ENCODE peak calls at places on chromosomes 5 and 9, in five cellular contexts. K is tibial artery, U is neural progenitor cell, C is uterus, L is hepatocyte. V is an unnamed sample. For H3K36me3, the result is how much of the 10 kb centered on the place peaks cover.

GRCh38 chr9:99819484-99820329 is 2.0 kb upstream of the NR4A3 start:
- DNase-seq in K (peak), U (peak), C (peak), L (peak), V (peak)

GRCh38 chr5:141618030-141618803 is 583 bp downstream of the DIAPH1 start:
- DNase-seq in K (peak), U (peak), C (peak), L (peak), V (peak)

GRCh38 chr5:91030521-91031395 is 352.4 kb downstream of the ARRDC3 start:
- DNase-seq in K (no peak), U (no peak), C (no peak), L (no peak), V (peak)

GRCh38 chr5:108557686-108558085 is 175.8 kb upstream of the FBXL17 start:
- DNase-seq in K (no peak), U (no peak), C (no peak), L (peak), V (peak)

GRCh38 chr5:73030995-73031394 is 75.2 kb downstream of the FCHO2 start:
- DNase-seq in K (no peak), U (peak), C (no peak), L (peak), V (peak)

GRCh38 chr9:95336281-95336680 is 18.8 kb upstream of the FANCC start:
- DNase-seq in K (no peak), U (no peak), C (no peak), L (peak), V (no peak)

GRCh38 chr9:126206099-126206498 is 120.5 kb upstream of the MVB12B start:
- DNase-seq in K (no peak), U (no peak), C (no peak), L (no peak), V (no peak)

GRCh38 chr5:50300878-50301277 is 140.2 kb downstream of the EMB start:
- DNase-seq in K (no peak), U (no peak), C (no peak), L (no peak), V (peak)

GRCh38 chr5:74556631-74557595 is 83.6 kb downstream of the ENC1 start:
- DNase-seq in K (no peak), U (no peak), C (no peak), L (no peak), V (peak)

GRCh38 chr9:103169798-103170197 is 174.7 kb downstream of the CYLC2 start:
- DNase-seq in K (no peak), U (peak), C (no peak), L (no peak), V (no peak)

GRCh38 chr9:20403346-20403745 is 219.0 kb downstream of the MLLT3 start:
- DNase-seq in K (no peak), U (no peak), C (no peak), L (no peak), V (no peak)

GRCh38 chr5:93576994-93577575 is 3.9 kb downstream of the NR2F1-AS1 start:
- DNase-seq in K (no peak), U (peak), C (no peak), L (no peak), V (no peak)

GRCh38 chr5:36815871-36816270 is 60.7 kb upstream of the NIPBL start:
- DNase-seq in K (no peak), U (no peak), C (no peak), L (no peak), V (no peak)

GRCh38 chr9:72579190-72579589 is 57.8 kb downstream of the TMC1 start:
- DNase-seq in K (no peak), U (no peak), C (no peak), L (peak), V (peak)

GRCh38 chr5:17763301-17763700 is 129.0 kb downstream of the TAF11L14 start:
- DNase-seq in K (no peak), U (no peak), C (no peak), L (no peak), V (peak)

GRCh38 chr5:98524796-98525195 is 248.7 kb upstream of the RGMB start:
- DNase-seq in K (no peak), U (no peak), C (no peak), L (no peak), V (no peak)

GRCh38 chr5:125129151-125129806 is 382.8 kb upstream of the ZNF608 start:
- DNase-seq in K (no peak), U (no peak), C (no peak), L (no peak), V (peak)

GRCh38 chr9:89864257-89864656 is 259.4 kb downstream of the GADD45G start:
- DNase-seq in K (peak), U (no peak), C (no peak), L (no peak), V (no peak)

GRCh38 chr5:37899037-37899436 is 59.2 kb upstream of the GDNF start:
- DNase-seq in K (no peak), U (no peak), C (no peak), L (no peak), V (no peak)

GRCh38 chr5:98933446-98934072 is 4.8 kb upstream of the CHD1 start:
- DNase-seq in K (no peak), U (no peak), C (no peak), L (no peak), V (no peak)

GRCh38 chr5:59615272-59615671 is 278.3 kb downstream of the PDE4D start:
- DNase-seq in K (no peak), U (no peak), C (no peak), L (no peak), V (peak)

GRCh38 chr9:91995000-91995399 is 45.0 kb upstream of the ROR2 start:
- DNase-seq in K (no peak), U (no peak), C (no peak), L (no peak), V (no peak)

GRCh38 chr5:91651704-91652103 is 268.6 kb upstream of the ARRDC3 start:
- DNase-seq in K (no peak), U (no peak), C (no peak), L (peak), V (no peak)

GRCh38 chr5:63127054-63127453 is 548.4 kb downstream of the LRRC70 start:
- DNase-seq in K (no peak), U (no peak), C (no peak), L (no peak), V (peak)

GRCh38 chr9:108474356-108474755 is 381.4 kb downstream of the ACTL7B start:
- DNase-seq in K (no peak), U (peak), C (no peak), L (no peak), V (peak)

GRCh38 chr9:36923025-36923625 is 110.9 kb downstream of the PAX5 start:
- DNase-seq in K (no peak), U (no peak), C (no peak), L (no peak), V (no peak)

GRCh38 chr5:158814521-158814920 is 285.2 kb downstream of the EBF1 start:
- DNase-seq in K (no peak), U (no peak), C (no peak), L (no peak), V (no peak)

GRCh38 chr9:83013261-83013610 is 49.7 kb downstream of the RASEF start:
- DNase-seq in K (no peak), U (no peak), C (no peak), L (no peak), V (no peak)

GRCh38 chr5:32100903-32101302 is 73.2 kb downstream of the GOLPH3 start:
- DNase-seq in K (no peak), U (no peak), C (no peak), L (no peak), V (no peak)

GRCh38 chr9:81689343-81690175 is at the start of gene TLE1:
- DNase-seq in K (peak), U (peak), C (peak), L (peak), V (peak)

GRCh38 chr9:81685763-81686613 is 3.4 kb downstream of the TLE1 start:
- DNase-seq in K (no peak), U (no peak), C (no peak), L (peak), V (no peak)

GRCh38 chr9:81686614-81687520 is 2.5 kb downstream of the TLE1 start:
- DNase-seq in K (peak), U (peak), C (peak), L (peak), V (peak)

GRCh38 chr9:81690251-81690851 is 1.0 kb upstream of the TLE1 start:
- DNase-seq in K (peak), U (peak), C (peak), L (peak), V (peak)

GRCh38 chr9:81687521-81688261 is 1.7 kb downstream of the TLE1 start:
- DNase-seq in K (peak), U (peak), C (peak), L (peak), V (no peak)
- H3K4me3 ChIP-seq in K (peak), U (peak), C (peak), L (peak), V (peak)

GRCh38 chr5:80275347-80275746 is 19.5 kb upstream of the SERINC5 start:
- DNase-seq in K (no peak), U (peak), C (no peak), L (peak), V (peak)
- TF ChIP-seq CTCF in K (peak), U (peak), C (peak), L (peak), V (peak)

GRCh38 chr5:115514220-115514619 is 30.4 kb downstream of the FEM1C start:
- DNase-seq in K (no peak), U (no peak), C (no peak), L (no peak), V (no peak)

GRCh38 chr5:115524199-115524598 is 20.4 kb downstream of the FEM1C start:
- DNase-seq in K (no peak), U (no peak), C (no peak), L (no peak), V (no peak)

GRCh38 chr5:115516372-115516771 is 28.2 kb downstream of the FEM1C start:
- DNase-seq in K (no peak), U (no peak), C (no peak), L (no peak), V (no peak)

GRCh38 chr5:115522832-115523365 is 21.7 kb downstream of the FEM1C start:
- DNase-seq in K (no peak), U (no peak), C (no peak), L (no peak), V (no peak)

DNA sequence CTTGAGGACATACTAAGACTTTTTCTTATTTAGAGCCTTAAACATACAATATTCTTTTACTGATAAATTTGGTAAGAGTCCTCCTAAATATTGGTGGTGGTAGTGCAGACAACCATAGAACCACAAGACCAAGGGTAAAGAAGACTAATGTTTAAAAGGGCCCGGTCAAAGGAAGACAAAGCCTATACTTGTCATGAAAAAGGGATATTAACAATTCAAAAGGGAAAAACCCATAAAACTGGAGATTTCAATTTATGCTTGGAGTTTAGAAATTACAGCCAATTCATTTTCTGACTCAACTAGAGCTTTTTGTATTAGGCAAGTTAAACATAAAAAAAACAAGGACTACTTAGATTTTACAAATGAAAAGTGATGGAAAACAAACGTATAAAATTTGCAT is 24.4 kb downstream of the FEM1C start:
- DNase-seq in K (no peak), U (no peak), C (no peak), L (no peak), V (no peak)
- H3K36me3 ChIP-seq in K (under half), U (under half), C (under half), L (under half), V (under half)

GRCh38 chr9:134328841-134329575 is 2.8 kb downstream of the RXRA start:
- DNase-seq in K (peak), U (peak), C (peak), L (peak), V (peak)
- H3K4me3 ChIP-seq in K (peak), U (peak), C (peak), L (peak), V (peak)

GRCh38 chr5:41636605-41637004 is 126.2 kb upstream of the PLCXD3 start:
- DNase-seq in K (no peak), U (peak), C (no peak), L (peak), V (peak)
- TF ChIP-seq CTCF in K (no peak), U (peak), C (no peak), L (peak), V (peak)

DNA sequence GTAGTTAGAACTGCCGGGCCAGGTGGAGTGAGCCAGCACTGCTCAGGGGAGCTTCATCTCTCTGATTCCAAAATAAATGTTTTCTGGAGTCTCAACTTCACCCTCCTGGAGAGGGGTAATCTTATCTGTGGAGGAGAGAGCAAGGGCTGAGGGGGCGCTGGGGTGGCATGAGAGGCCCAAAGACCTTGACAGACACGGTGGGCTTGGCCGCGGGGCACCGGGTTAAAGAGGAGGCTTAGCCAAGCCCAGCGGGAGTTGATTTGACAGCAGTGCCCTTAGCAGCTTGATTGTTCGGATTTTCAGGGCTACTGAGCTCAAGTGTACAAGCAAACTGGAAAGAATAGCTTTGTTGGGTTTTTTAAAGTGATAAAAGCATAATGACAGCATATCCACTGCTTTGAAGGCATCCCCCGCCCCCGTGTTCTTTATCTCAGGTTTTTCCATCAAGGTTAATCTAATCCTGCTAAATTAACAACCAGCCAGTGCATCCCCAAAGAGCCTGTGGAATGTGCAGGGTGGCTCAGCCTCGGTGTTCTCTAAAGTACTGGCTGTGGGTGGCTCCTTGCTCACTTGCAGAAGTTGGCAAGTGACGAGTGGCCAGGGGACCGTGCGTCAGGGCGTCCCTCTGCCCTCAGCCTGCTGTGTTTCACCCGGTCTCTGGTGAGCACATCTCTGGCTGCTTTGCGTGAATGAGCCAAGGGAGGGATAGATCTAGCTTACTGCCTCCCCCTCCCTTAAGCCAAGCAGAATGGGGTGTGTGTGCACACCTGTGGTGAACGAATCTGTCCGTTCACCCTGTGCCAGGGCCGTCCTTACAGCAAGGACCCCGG is 5.5 kb downstream of the QRFP start:
- DNase-seq in K (no peak), U (no peak), C (no peak), L (no peak), V (no peak)
- H3K36me3 ChIP-seq in K (under half), U (under half), C (under half), L (under half), V (under half)

DNA sequence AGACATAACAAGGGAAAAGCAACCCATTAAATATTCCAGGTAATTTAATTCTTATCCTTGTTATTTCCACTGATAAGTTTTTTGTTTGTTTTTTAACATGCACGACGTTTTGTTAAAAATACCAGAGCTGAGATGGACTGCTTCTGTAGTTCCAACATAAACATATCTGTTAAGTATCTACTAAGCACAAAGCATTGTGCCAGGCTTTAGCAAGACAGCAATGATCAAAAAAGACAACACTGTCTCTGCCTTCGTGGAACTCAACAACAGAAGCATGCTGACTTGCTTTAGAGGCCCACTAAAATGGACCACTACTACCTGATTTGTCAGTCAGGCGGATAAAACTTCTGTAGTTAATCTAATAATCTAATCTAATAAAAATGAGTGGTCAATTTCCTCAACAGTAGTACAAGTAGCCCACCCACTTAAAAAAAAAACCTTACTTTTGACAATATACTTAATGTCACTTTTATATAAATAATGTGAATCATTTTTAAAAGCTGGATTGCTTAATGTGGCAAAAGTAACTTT is 3.1 kb downstream of the RAB14 start:
- DNase-seq in K (no peak), U (no peak), C (no peak), L (no peak), V (no peak)
- H3K4me3 ChIP-seq in K (no peak), U (no peak), C (no peak), L (no peak), V (peak)

GRCh38 chr5:169723103-169723831 is 86.2 kb downstream of the DOCK2 start:
- DNase-seq in K (no peak), U (no peak), C (no peak), L (no peak), V (no peak)

GRCh38 chr5:169724303-169724702 is 87.2 kb downstream of the DOCK2 start:
- DNase-seq in K (no peak), U (no peak), C (no peak), L (no peak), V (no peak)

GRCh38 chr5:169717298-169717697 is 80.2 kb downstream of the DOCK2 start:
- DNase-seq in K (no peak), U (no peak), C (no peak), L (no peak), V (peak)

GRCh38 chr5:169719360-169720314 is 82.6 kb downstream of the DOCK2 start:
- DNase-seq in K (no peak), U (no peak), C (no peak), L (no peak), V (no peak)

DNA sequence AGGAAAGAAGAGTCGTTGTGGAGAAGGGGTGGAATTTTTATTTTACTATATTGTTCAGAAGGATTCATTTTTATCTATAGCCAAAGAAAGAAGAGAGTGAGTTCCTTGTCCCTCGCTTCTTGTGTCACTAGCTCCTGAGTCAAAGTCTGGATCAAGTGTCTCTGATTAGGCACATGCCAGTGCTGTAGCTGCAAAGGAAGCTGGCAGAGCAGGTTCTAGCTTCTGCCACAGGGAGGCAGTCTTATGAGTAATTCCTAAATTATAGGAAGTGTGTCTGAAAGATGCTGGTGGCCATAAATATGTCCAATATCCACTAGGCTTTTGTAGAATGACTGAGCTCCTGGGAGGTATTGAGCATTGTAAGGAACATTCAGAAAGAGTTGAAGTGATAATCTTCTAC is 84.7 kb downstream of the DOCK2 start:
- DNase-seq in K (no peak), U (no peak), C (no peak), L (no peak), V (no peak)
- TF ChIP-seq CTCF in K (no peak), U (peak), C (no peak), L (no peak), V (no peak)

GRCh38 chr9:125204477-125204876 is 4.1 kb downstream of the RABEPK start:
- DNase-seq in K (no peak), U (no peak), C (no peak), L (no peak), V (no peak)
- H3K36me3 ChIP-seq in K (under half), U (under half), C (under half), L (under half), V (under half)